ENCODE peak calls at places on chromosomes 16 and 17, in five cellular contexts. One of them, this sample, is unnamed. For H3K79me1, the result is how much of the 10 kb centered on the place peaks cover.

GRCh38 chr16:79599256-79599836 is 1.2 kb downstream of the MAF start:
- DNase-seq in mesendoderm: peak
- DNase-seq in neuronal stem cell: no peak
- DNase-seq in H9: peak
- DNase-seq in mesenchymal stem cell: no peak
- DNase-seq in this sample: no peak

GRCh38 chr16:2835638-2836493 is 5.8 kb downstream of the ZG16B start:
- DNase-seq in mesendoderm: peak
- DNase-seq in neuronal stem cell: no peak
- DNase-seq in H9: peak
- DNase-seq in mesenchymal stem cell: peak
- DNase-seq in this sample: peak

GRCh38 chr16:67673712-67674580 is 7.3 kb downstream of the C16orf86 start:
- DNase-seq in mesenchymal stem cell: no peak
- DNase-seq in H9: no peak
- DNase-seq in mesendoderm: no peak
- DNase-seq in neuronal stem cell: no peak
- DNase-seq in this sample: no peak

GRCh38 chr16:47057631-47057996 is 84.1 kb upstream of the DNAJA2 start:
- DNase-seq in H9: no peak
- DNase-seq in neuronal stem cell: no peak
- DNase-seq in mesenchymal stem cell: no peak
- DNase-seq in mesendoderm: no peak
- DNase-seq in this sample: no peak

GRCh38 chr16:67028167-67028554 is 788 bp upstream of the CBFB start:
- DNase-seq in neuronal stem cell: no peak
- DNase-seq in H9: no peak
- DNase-seq in mesendoderm: no peak
- DNase-seq in mesenchymal stem cell: no peak
- DNase-seq in this sample: no peak

GRCh38 chr16:89096768-89097527 is 3.3 kb downstream of the ACSF3 start:
- DNase-seq in H9: no peak
- DNase-seq in mesenchymal stem cell: no peak
- DNase-seq in mesendoderm: no peak
- DNase-seq in neuronal stem cell: no peak
- DNase-seq in this sample: peak

GRCh38 chr16:77330332-77331043 is 104.3 kb downstream of the ADAMTS18 start:
- DNase-seq in mesenchymal stem cell: no peak
- DNase-seq in H9: no peak
- DNase-seq in neuronal stem cell: peak
- DNase-seq in mesendoderm: peak
- DNase-seq in this sample: no peak

GRCh38 chr17:75776399-75777242 is 8.0 kb upstream of the UNK start:
- DNase-seq in H9: no peak
- DNase-seq in mesendoderm: no peak
- DNase-seq in neuronal stem cell: no peak
- DNase-seq in mesenchymal stem cell: no peak
- DNase-seq in this sample: no peak

GRCh38 chr17:9002610-9003354 is 18.5 kb upstream of the NTN1 start:
- DNase-seq in neuronal stem cell: peak
- DNase-seq in mesendoderm: peak
- DNase-seq in H9: peak
- DNase-seq in mesenchymal stem cell: no peak
- DNase-seq in this sample: no peak

GRCh38 chr16:52283018-52283417 is 263.9 kb downstream of the TOX3 start:
- DNase-seq in mesendoderm: peak
- DNase-seq in H9: no peak
- DNase-seq in neuronal stem cell: no peak
- DNase-seq in mesenchymal stem cell: peak
- DNase-seq in this sample: peak

GRCh38 chr16:72270531-72270930 is 98.6 kb upstream of the PMFBP1 start:
- DNase-seq in mesenchymal stem cell: peak
- DNase-seq in neuronal stem cell: no peak
- DNase-seq in H9: no peak
- DNase-seq in mesendoderm: no peak
- DNase-seq in this sample: no peak

GRCh38 chr16:4603624-4604170 is 11.0 kb downstream of the UBALD1 start:
- DNase-seq in neuronal stem cell: no peak
- DNase-seq in mesendoderm: no peak
- DNase-seq in H9: no peak
- DNase-seq in mesenchymal stem cell: no peak
- DNase-seq in this sample: no peak

GRCh38 chr16:71428385-71428784 is 13.5 kb downstream of the TLE7 start:
- DNase-seq in mesendoderm: no peak
- DNase-seq in H9: no peak
- DNase-seq in neuronal stem cell: no peak
- DNase-seq in mesenchymal stem cell: no peak
- DNase-seq in this sample: no peak

GRCh38 chr17:51120357-51120738 is 320 bp downstream of the SPAG9 start:
- DNase-seq in H9: no peak
- DNase-seq in neuronal stem cell: no peak
- DNase-seq in mesenchymal stem cell: no peak
- DNase-seq in mesendoderm: peak
- DNase-seq in this sample: peak

GRCh38 chr16:64736887-64737286 is 385.0 kb downstream of the CDH11 start:
- DNase-seq in mesendoderm: no peak
- DNase-seq in mesenchymal stem cell: no peak
- DNase-seq in H9: no peak
- DNase-seq in neuronal stem cell: no peak
- DNase-seq in this sample: no peak

GRCh38 chr17:71157297-71157696 is 963.5 kb upstream of the SOX9 start:
- DNase-seq in neuronal stem cell: no peak
- DNase-seq in mesendoderm: no peak
- DNase-seq in H9: no peak
- DNase-seq in mesenchymal stem cell: no peak
- DNase-seq in this sample: no peak

GRCh38 chr17:81487487-81488275 is 24.9 kb downstream of the ACTG1 start:
- DNase-seq in mesenchymal stem cell: peak
- DNase-seq in neuronal stem cell: peak
- DNase-seq in mesendoderm: peak
- DNase-seq in H9: peak
- DNase-seq in this sample: peak

GRCh38 chr17:57986841-57987581 is 1.0 kb downstream of the VEZF1 start:
- DNase-seq in mesenchymal stem cell: peak
- DNase-seq in mesendoderm: peak
- DNase-seq in neuronal stem cell: peak
- DNase-seq in H9: no peak
- DNase-seq in this sample: peak

GRCh38 chr17:75832652-75833400 is 11.4 kb downstream of the UNC13D start:
- DNase-seq in mesenchymal stem cell: no peak
- DNase-seq in mesendoderm: peak
- DNase-seq in neuronal stem cell: no peak
- DNase-seq in H9: peak
- DNase-seq in this sample: no peak

GRCh38 chr17:41347872-41348760 is 2.5 kb downstream of the KRT33A start:
- DNase-seq in mesenchymal stem cell: no peak
- DNase-seq in H9: peak
- DNase-seq in mesendoderm: no peak
- DNase-seq in neuronal stem cell: no peak
- DNase-seq in this sample: no peak

GRCh38 chr16:72909196-72909595 is 138.7 kb downstream of the ZFHX3 start:
- DNase-seq in neuronal stem cell: no peak
- DNase-seq in mesendoderm: no peak
- DNase-seq in H9: no peak
- DNase-seq in mesenchymal stem cell: no peak
- DNase-seq in this sample: no peak

GRCh38 chr17:759964-760363 is 7.9 kb upstream of the GEMIN4 start:
- DNase-seq in mesenchymal stem cell: no peak
- DNase-seq in neuronal stem cell: no peak
- DNase-seq in mesendoderm: no peak
- DNase-seq in H9: no peak
- DNase-seq in this sample: no peak

GRCh38 chr16:15973460-15973859 is 24.0 kb downstream of the ABCC1 start:
- DNase-seq in mesenchymal stem cell: peak
- DNase-seq in H9: no peak
- DNase-seq in neuronal stem cell: no peak
- DNase-seq in mesendoderm: no peak
- DNase-seq in this sample: peak

GRCh38 chr16:55444754-55445485 is 34.1 kb upstream of the MMP2 start:
- DNase-seq in mesenchymal stem cell: no peak
- DNase-seq in neuronal stem cell: no peak
- DNase-seq in mesendoderm: no peak
- DNase-seq in H9: no peak
- DNase-seq in this sample: no peak

GRCh38 chr17:35793257-35793656 is 2.2 kb downstream of the MMP28 start:
- DNase-seq in mesendoderm: no peak
- DNase-seq in neuronal stem cell: no peak
- DNase-seq in mesenchymal stem cell: no peak
- DNase-seq in H9: peak
- DNase-seq in this sample: no peak

GRCh38 chr17:79600613-79601221 is 10.1 kb downstream of the RBFOX3 start:
- DNase-seq in neuronal stem cell: no peak
- DNase-seq in mesendoderm: no peak
- DNase-seq in mesenchymal stem cell: no peak
- DNase-seq in H9: no peak
- DNase-seq in this sample: no peak

GRCh38 chr16:14302399-14303181 is 231.5 kb downstream of the MRTFB start:
- DNase-seq in mesenchymal stem cell: peak
- DNase-seq in mesendoderm: peak
- DNase-seq in H9: peak
- DNase-seq in neuronal stem cell: no peak
- DNase-seq in this sample: no peak

GRCh38 chr16:85522842-85523601 is 90.1 kb upstream of the GSE1 start:
- DNase-seq in mesendoderm: peak
- DNase-seq in mesenchymal stem cell: peak
- DNase-seq in H9: no peak
- DNase-seq in neuronal stem cell: no peak
- DNase-seq in this sample: peak
- H3K79me1 ChIP-seq in mesendoderm: under half
- H3K79me1 ChIP-seq in mesenchymal stem cell: under half
- H3K79me1 ChIP-seq in H9: under half
- H3K79me1 ChIP-seq in neuronal stem cell: under half
- H3K79me1 ChIP-seq in this sample: under half

GRCh38 chr17:49890077-49890821 is 42.4 kb upstream of the TAC4 start:
- DNase-seq in H9: peak
- DNase-seq in mesenchymal stem cell: no peak
- DNase-seq in neuronal stem cell: no peak
- DNase-seq in mesendoderm: peak
- DNase-seq in this sample: no peak
- H3K79me1 ChIP-seq in H9: under half
- H3K79me1 ChIP-seq in mesenchymal stem cell: under half
- H3K79me1 ChIP-seq in neuronal stem cell: under half
- H3K79me1 ChIP-seq in mesendoderm: under half
- H3K79me1 ChIP-seq in this sample: under half

GRCh38 chr16:57621521-57622268 is 6.7 kb upstream of the ADGRG1 start:
- DNase-seq in mesenchymal stem cell: no peak
- DNase-seq in H9: no peak
- DNase-seq in neuronal stem cell: no peak
- DNase-seq in mesendoderm: no peak
- DNase-seq in this sample: no peak
- H3K79me1 ChIP-seq in mesenchymal stem cell: under half
- H3K79me1 ChIP-seq in H9: under half
- H3K79me1 ChIP-seq in neuronal stem cell: under half
- H3K79me1 ChIP-seq in mesendoderm: under half
- H3K79me1 ChIP-seq in this sample: under half

GRCh38 chr16:85525464-85526117 is 87.5 kb upstream of the GSE1 start:
- DNase-seq in mesendoderm: no peak
- DNase-seq in mesenchymal stem cell: no peak
- DNase-seq in neuronal stem cell: no peak
- DNase-seq in H9: no peak
- DNase-seq in this sample: no peak

GRCh38 chr16:85522517-85522841 is 90.6 kb upstream of the GSE1 start:
- DNase-seq in mesenchymal stem cell: no peak
- DNase-seq in mesendoderm: no peak
- DNase-seq in H9: no peak
- DNase-seq in neuronal stem cell: no peak
- DNase-seq in this sample: no peak

GRCh38 chr16:85524365-85524629 is 88.8 kb upstream of the GSE1 start:
- DNase-seq in mesenchymal stem cell: no peak
- DNase-seq in mesendoderm: no peak
- DNase-seq in H9: no peak
- DNase-seq in neuronal stem cell: no peak
- DNase-seq in this sample: no peak

GRCh38 chr16:85524630-85525463 is 88.3 kb upstream of the GSE1 start:
- DNase-seq in neuronal stem cell: no peak
- DNase-seq in H9: no peak
- DNase-seq in mesenchymal stem cell: peak
- DNase-seq in mesendoderm: peak
- DNase-seq in this sample: peak

DNA sequence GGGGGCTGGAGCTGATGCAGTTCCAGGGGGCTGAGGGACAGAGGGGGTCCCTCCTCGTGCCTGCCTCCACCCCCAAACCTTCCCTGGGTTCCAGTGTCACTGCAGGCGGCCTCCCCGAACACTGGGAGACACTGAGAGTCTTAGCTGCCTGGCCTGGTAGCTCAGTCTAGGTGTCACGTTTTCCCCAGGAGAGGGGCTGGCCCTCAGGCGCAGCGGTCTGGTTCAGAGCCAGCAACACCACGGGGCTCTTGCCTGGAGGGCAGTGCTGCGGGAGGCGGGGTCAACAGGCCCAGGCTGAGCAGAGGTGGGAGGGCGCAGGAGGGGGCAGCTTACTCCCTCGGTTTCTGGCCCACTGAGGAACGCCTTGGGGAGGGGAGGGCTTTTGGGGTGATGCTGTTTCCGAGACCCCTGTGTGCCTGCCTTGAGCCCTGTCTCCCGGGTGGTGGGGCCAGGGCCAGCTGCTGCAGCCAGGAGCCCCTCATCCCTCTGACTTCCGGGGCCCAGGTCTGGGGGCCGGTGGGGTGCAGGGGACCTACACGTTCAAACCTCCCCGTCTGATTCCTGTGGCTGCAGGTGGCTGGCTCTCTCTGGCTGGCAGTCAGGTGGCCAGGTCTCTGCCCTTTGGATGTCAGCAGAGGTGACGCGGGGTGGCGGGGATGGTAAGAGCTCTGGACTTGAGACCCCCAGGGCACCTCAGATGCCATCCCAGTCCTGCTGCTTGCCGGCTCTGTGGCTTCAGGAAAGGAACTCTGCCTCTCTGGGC is 89.3 kb upstream of the GSE1 start:
- DNase-seq in H9: peak
- DNase-seq in neuronal stem cell: no peak
- DNase-seq in mesenchymal stem cell: peak
- DNase-seq in mesendoderm: peak
- DNase-seq in this sample: peak
- H3K79me1 ChIP-seq in H9: under half
- H3K79me1 ChIP-seq in neuronal stem cell: under half
- H3K79me1 ChIP-seq in mesenchymal stem cell: under half
- H3K79me1 ChIP-seq in mesendoderm: under half
- H3K79me1 ChIP-seq in this sample: under half